ENCODE peak calls at places on chromosome 2, in five cellular contexts. L is cerebellar nuclear complex, B is NCI-H2029, H is neuronal stem cell, C is GM20000. I is an unnamed sample.

GRCh38 chr2:172282944-172283343 is 144.4 kb upstream of the ITGA6 start:
- DNase-seq in C (no peak), H (no peak), B (no peak), L (no peak), I (peak)

GRCh38 chr2:72932045-72932444 is 14.7 kb downstream of the EMX1 start:
- DNase-seq in L (no peak), H (no peak), C (no peak), B (no peak), I (peak)

GRCh38 chr2:167253025-167253424 is 364.7 kb downstream of the XIRP2 start:
- DNase-seq in H (no peak), C (no peak), L (no peak), B (no peak), I (no peak)

GRCh38 chr2:43075906-43076585 is 150.4 kb downstream of the ZFP36L2 start:
- DNase-seq in C (no peak), B (no peak), H (no peak), L (no peak), I (peak)

GRCh38 chr2:96665083-96665569 is 22.6 kb downstream of the FER1L5 start:
- DNase-seq in B (no peak), L (no peak), H (no peak), C (no peak), I (peak)

GRCh38 chr2:36356990-36357505 is 1.5 kb downstream of the CRIM1 start:
- DNase-seq in B (no peak), C (peak), H (no peak), L (no peak), I (peak)

GRCh38 chr2:202773576-202773975 is 98.0 kb downstream of the ICA1L start:
- DNase-seq in L (no peak), B (no peak), C (no peak), H (no peak), I (no peak)

GRCh38 chr2:237882510-237883481 is 23.4 kb downstream of the RAMP1 start:
- DNase-seq in L (no peak), B (no peak), H (no peak), C (no peak), I (no peak)

GRCh38 chr2:217732995-217733394 is 269.8 kb downstream of the TNS1 start:
- DNase-seq in L (no peak), H (no peak), C (no peak), B (no peak), I (peak)

GRCh38 chr2:102736174-102736606 is 25.6 kb upstream of the TMEM182 start:
- DNase-seq in B (peak), H (peak), C (peak), L (no peak), I (no peak)

GRCh38 chr2:200787351-200788128 is 24.2 kb upstream of the BZW1 start:
- DNase-seq in B (no peak), H (no peak), C (no peak), L (no peak), I (peak)

GRCh38 chr2:41928593-41928992 is 119.2 kb upstream of the PKDCC start:
- DNase-seq in L (no peak), H (no peak), B (no peak), C (no peak), I (peak)

GRCh38 chr2:122935506-122935905 is 1089.6 kb upstream of the CNTNAP5 start:
- DNase-seq in L (no peak), C (no peak), B (no peak), H (no peak), I (no peak)

GRCh38 chr2:85110991-85111560 is 22.1 kb upstream of the TCF7L1 start:
- DNase-seq in L (no peak), H (no peak), B (no peak), C (no peak), I (peak)

GRCh38 chr2:47560107-47560819 is 157.3 kb downstream of the MSH2 start:
- DNase-seq in B (no peak), L (no peak), C (no peak), H (no peak), I (no peak)

GRCh38 chr2:50746526-50746925 is 285.4 kb downstream of the NRXN1 start:
- DNase-seq in L (no peak), B (no peak), C (peak), H (no peak), I (no peak)

GRCh38 chr2:99471635-99472326 is 18.0 kb downstream of the REV1 start:
- DNase-seq in B (no peak), C (no peak), H (no peak), L (no peak), I (no peak)

GRCh38 chr2:197556456-197556855 is 40.6 kb downstream of the MOB4 start:
- DNase-seq in B (no peak), H (no peak), C (no peak), L (no peak), I (no peak)

GRCh38 chr2:215361211-215361875 is 49.5 kb downstream of the ATIC start:
- DNase-seq in C (no peak), L (no peak), B (no peak), H (no peak), I (no peak)

GRCh38 chr2:236286866-236287545 is 22.8 kb upstream of the ASB18 start:
- DNase-seq in L (no peak), H (no peak), B (no peak), C (no peak), I (peak)